ENCODE peak calls at places on chromosomes 5 and 9, in six cellular contexts. W, P, E, D, A and G are unnamed samples.

GRCh38 chr9:120561699-120562098 is 18.3 kb downstream of the CDK5RAP2 start:
- DNase-seq in W (no peak), P (no peak), E (no peak), D (no peak), A (no peak), G (no peak)

GRCh38 chr5:126866837-126867236 is 89.9 kb downstream of the LMNB1 start:
- DNase-seq in W (no peak), P (no peak), E (no peak), D (no peak), A (no peak), G (no peak)

GRCh38 chr5:82018462-82018861 is 46.6 kb downstream of the ATG10 start:
- DNase-seq in W (peak), P (no peak), E (no peak), D (no peak), A (peak), G (no peak)

GRCh38 chr9:110952018-110952864 is 86.0 kb downstream of the LPAR1 start:
- DNase-seq in W (no peak), P (no peak), E (no peak), D (no peak), A (no peak), G (no peak)

GRCh38 chr5:10530601-10531320 is 33.1 kb upstream of the ANKRD33B start:
- DNase-seq in W (no peak), P (no peak), E (no peak), D (no peak), A (peak), G (no peak)

GRCh38 chr5:41508696-41509398 is 1.6 kb downstream of the PLCXD3 start:
- DNase-seq in W (no peak), P (no peak), E (no peak), D (no peak), A (no peak), G (no peak)

GRCh38 chr5:103867857-103868598 is 305.4 kb upstream of the NUDT12 start:
- DNase-seq in W (no peak), P (no peak), E (no peak), D (no peak), A (no peak), G (no peak)

GRCh38 chr9:19938990-19939736 is 150.3 kb upstream of the SLC24A2 start:
- DNase-seq in W (no peak), P (no peak), E (no peak), D (no peak), A (no peak), G (no peak)

GRCh38 chr5:68033029-68033428 is 182.5 kb upstream of the PIK3R1 start:
- DNase-seq in W (no peak), P (no peak), E (no peak), D (no peak), A (no peak), G (no peak)

GRCh38 chr9:3880851-3881250 is 355.1 kb upstream of the RFX3 start:
- DNase-seq in W (no peak), P (no peak), E (no peak), D (no peak), A (no peak), G (no peak)

GRCh38 chr5:97874491-97874890 is 691.4 kb upstream of the RIOK2 start:
- DNase-seq in W (no peak), P (no peak), E (no peak), D (no peak), A (no peak), G (no peak)

GRCh38 chr9:38016375-38017120 is 52.5 kb downstream of the SHB start:
- DNase-seq in W (no peak), P (no peak), E (no peak), D (no peak), A (no peak), G (no peak)

GRCh38 chr9:21110708-21111576 is 30.7 kb downstream of the IFNW1 start:
- DNase-seq in W (peak), P (peak), E (peak), D (peak), A (no peak), G (no peak)

GRCh38 chr5:24161559-24161958 is 483.2 kb downstream of the CDH10 start:
- DNase-seq in W (no peak), P (no peak), E (no peak), D (no peak), A (no peak), G (no peak)

GRCh38 chr9:16628421-16628820 is 242.0 kb downstream of the BNC2 start:
- DNase-seq in W (no peak), P (no peak), E (no peak), D (no peak), A (no peak), G (no peak)

GRCh38 chr5:160702856-160703453 is 149.1 kb downstream of the ATP10B start:
- DNase-seq in W (no peak), P (no peak), E (peak), D (no peak), A (no peak), G (no peak)

GRCh38 chr9:119432428-119432827 is 63.2 kb upstream of the BRINP1 start:
- DNase-seq in W (no peak), P (no peak), E (no peak), D (no peak), A (no peak), G (no peak)

GRCh38 chr5:74647096-74647495 is 6.6 kb upstream of the ENC1 start:
- DNase-seq in W (no peak), P (no peak), E (no peak), D (no peak), A (no peak), G (no peak)

GRCh38 chr9:74639112-74639511 is 142.0 kb downstream of the RORB start:
- DNase-seq in W (no peak), P (no peak), E (no peak), D (no peak), A (peak), G (no peak)

GRCh38 chr9:109315889-109316640 is 4.8 kb downstream of the EPB41L4B start:
- DNase-seq in W (peak), P (peak), E (no peak), D (no peak), A (no peak), G (no peak)

GRCh38 chr5:118857700-118858099 is 130.6 kb downstream of the DTWD2 start:
- DNase-seq in W (no peak), P (no peak), E (no peak), D (no peak), A (no peak), G (no peak)

GRCh38 chr9:135480071-135480941 is 724 bp downstream of the PPP1R26 start:
- DNase-seq in W (peak), P (no peak), E (no peak), D (no peak), A (peak), G (no peak)

GRCh38 chr9:105262497-105262896 is 18.0 kb downstream of the SLC44A1 start:
- DNase-seq in W (no peak), P (no peak), E (no peak), D (no peak), A (no peak), G (no peak)

GRCh38 chr5:32445831-32446614 is 1.5 kb upstream of the ZFR start:
- DNase-seq in W (no peak), P (no peak), E (no peak), D (no peak), A (no peak), G (no peak)

GRCh38 chr9:104606202-104606601 is 775 bp upstream of the OR13C2 start:
- DNase-seq in W (no peak), P (no peak), E (no peak), D (no peak), A (no peak), G (no peak)

GRCh38 chr9:134557331-134557730 is 84.3 kb upstream of the COL5A1 start:
- DNase-seq in W (no peak), P (no peak), E (no peak), D (no peak), A (no peak), G (no peak)

GRCh38 chr9:125150349-125151245 is 7.3 kb upstream of the SCAI start:
- DNase-seq in W (no peak), P (no peak), E (no peak), D (no peak), A (no peak), G (no peak)

GRCh38 chr9:134518004-134518606 is 123.5 kb upstream of the COL5A1 start:
- DNase-seq in W (no peak), P (no peak), E (no peak), D (no peak), A (no peak), G (no peak)

GRCh38 chr5:34959323-34959722 is 30.0 kb downstream of the DNAJC21 start:
- DNase-seq in W (no peak), P (no peak), E (peak), D (no peak), A (peak), G (no peak)

GRCh38 chr9:95508242-95508967 is 8.4 kb downstream of the PTCH1 start:
- DNase-seq in W (no peak), P (no peak), E (no peak), D (no peak), A (no peak), G (peak)

GRCh38 chr9:128078504-128079434 is 10.7 kb downstream of the SLC25A25 start:
- DNase-seq in W (no peak), P (peak), E (no peak), D (no peak), A (peak), G (no peak)

GRCh38 chr5:173663810-173664526 is 47.5 kb upstream of the BOD1 start:
- DNase-seq in W (no peak), P (no peak), E (no peak), D (no peak), A (peak), G (no peak)

GRCh38 chr9:13424204-13424603 is 144.7 kb upstream of the MPDZ start:
- DNase-seq in W (no peak), P (no peak), E (no peak), D (no peak), A (no peak), G (no peak)

GRCh38 chr9:107945961-107946360 is 456.4 kb upstream of the KLF4 start:
- DNase-seq in W (no peak), P (no peak), E (no peak), D (no peak), A (no peak), G (no peak)

GRCh38 chr5:80408475-80408875 is 611 bp downstream of the ZFYVE16 start:
- DNase-seq in W (peak), P (no peak), E (no peak), D (no peak), A (peak), G (peak)

GRCh38 chr9:4503103-4503502 is 12.8 kb downstream of the SLC1A1 start:
- DNase-seq in W (no peak), P (no peak), E (no peak), D (no peak), A (no peak), G (no peak)

GRCh38 chr5:132483101-132483500 is 7.5 kb downstream of the IRF1 start:
- DNase-seq in W (no peak), P (no peak), E (no peak), D (no peak), A (no peak), G (no peak)

GRCh38 chr9:40884072-40884901 is 244.2 kb downstream of the FOXD4L6 start:
- DNase-seq in W (no peak), P (no peak), E (no peak), D (no peak), A (no peak), G (peak)

GRCh38 chr5:141211-141610 is 49.2 kb downstream of the PLEKHG4B start:
- DNase-seq in W (no peak), P (no peak), E (no peak), D (no peak), A (no peak), G (no peak)

DNA sequence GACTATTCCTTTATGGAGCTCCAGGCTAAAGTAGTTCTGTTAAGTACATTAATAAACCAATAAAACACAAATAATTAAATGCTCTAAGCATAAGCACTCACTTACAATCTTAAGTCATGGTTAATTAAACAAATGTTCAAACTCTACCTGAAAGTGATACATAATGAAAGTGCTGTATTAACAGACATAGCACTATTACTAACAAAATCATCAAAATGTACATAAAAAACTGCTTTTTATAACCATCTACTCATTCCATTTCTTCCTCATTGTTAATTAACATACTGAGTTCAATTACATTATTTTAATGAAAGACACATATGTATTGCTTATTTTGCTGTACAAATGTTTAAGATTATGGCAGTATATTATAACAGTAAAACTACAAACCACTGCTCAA is 107.3 kb downstream of the AP3B1 start:
- DNase-seq in W (no peak), P (no peak), E (no peak), D (no peak), A (no peak), G (no peak)
- TF ChIP-seq ZNF274 in W (no peak), P (no peak), E (no peak), D (no peak), A (no peak), G (no peak)

GRCh38 chr5:111681791-111682190 is 75.2 kb downstream of the NREP start:
- DNase-seq in W (no peak), P (no peak), E (no peak), D (no peak), A (no peak), G (no peak)
- TF ChIP-seq ZNF274 in W (no peak), P (no peak), E (no peak), D (no peak), A (no peak), G (no peak)

GRCh38 chr5:107670028-107670926 is 460 bp downstream of the EFNA5 start:
- DNase-seq in W (no peak), P (no peak), E (no peak), D (peak), A (no peak), G (no peak)

GRCh38 chr5:107672212-107673105 is 1.7 kb upstream of the EFNA5 start:
- DNase-seq in W (peak), P (peak), E (no peak), D (peak), A (peak), G (peak)

GRCh38 chr5:107673106-107673367 is 2.3 kb upstream of the EFNA5 start:
- DNase-seq in W (no peak), P (no peak), E (no peak), D (no peak), A (no peak), G (no peak)

GRCh38 chr5:107670927-107671741 is at the start of gene EFNA5:
- DNase-seq in W (no peak), P (peak), E (no peak), D (peak), A (no peak), G (peak)

GRCh38 chr5:107671742-107672211 is 1.0 kb upstream of the EFNA5 start:
- DNase-seq in W (no peak), P (peak), E (no peak), D (peak), A (no peak), G (no peak)
- TF ChIP-seq ZNF274 in W (no peak), P (no peak), E (no peak), D (no peak), A (no peak), G (no peak)

GRCh38 chr5:83151821-83152220 is 74.5 kb downstream of the XRCC4 start:
- DNase-seq in W (no peak), P (no peak), E (no peak), D (no peak), A (no peak), G (no peak)
- TF ChIP-seq ZNF274 in W (no peak), P (no peak), E (no peak), D (no peak), A (no peak), G (no peak)

GRCh38 chr5:54626407-54626806 is 108.8 kb downstream of the SNX18 start:
- DNase-seq in W (no peak), P (no peak), E (no peak), D (no peak), A (no peak), G (no peak)

GRCh38 chr5:54630738-54631369 is 113.3 kb downstream of the SNX18 start:
- DNase-seq in W (no peak), P (no peak), E (no peak), D (no peak), A (no peak), G (no peak)

GRCh38 chr5:54632131-54632551 is 114.6 kb downstream of the SNX18 start:
- DNase-seq in W (no peak), P (no peak), E (no peak), D (no peak), A (no peak), G (no peak)

GRCh38 chr5:54624671-54625583 is 107.4 kb downstream of the SNX18 start:
- DNase-seq in W (no peak), P (no peak), E (no peak), D (no peak), A (no peak), G (no peak)

GRCh38 chr5:54628049-54628448 is 110.5 kb downstream of the SNX18 start:
- DNase-seq in W (peak), P (no peak), E (no peak), D (no peak), A (no peak), G (no peak)
- TF ChIP-seq ZNF274 in W (no peak), P (no peak), E (no peak), D (no peak), A (no peak), G (no peak)

DNA sequence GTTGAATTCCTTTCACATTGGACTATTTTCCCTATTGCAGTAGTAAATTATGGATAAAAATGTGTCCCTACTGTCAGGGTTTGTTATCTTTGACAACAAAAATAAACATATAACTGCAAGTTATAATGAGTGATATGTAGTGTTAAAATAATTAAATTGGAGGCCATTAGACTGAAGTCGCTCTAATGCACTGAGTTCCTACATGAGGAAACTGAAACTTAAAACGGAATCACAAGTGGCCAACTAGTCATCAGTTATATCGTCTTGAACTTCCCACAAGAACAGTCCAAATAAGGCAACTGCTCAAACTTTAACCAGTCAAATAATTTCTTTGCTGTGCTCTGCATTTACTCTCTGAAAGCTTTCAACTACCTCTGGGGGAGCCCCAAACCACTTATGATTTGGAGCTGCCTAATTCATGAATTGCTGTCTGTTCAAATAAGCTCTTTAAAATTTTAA is 2.1 kb upstream of the IFT74 start:
- DNase-seq in W (no peak), P (no peak), E (no peak), D (no peak), A (no peak), G (no peak)
- TF ChIP-seq ZNF274 in W (no peak), P (no peak), E (no peak), D (no peak), A (no peak), G (no peak)